ENCODE peak calls at places on chromosome 21, in ten cellular contexts. S, K, U, J, A, N, W, O, Y and L are unnamed samples.

GRCh38 chr21:31351438-31351837 is 7.4 kb upstream of the TIAM1 start:
- DNase-seq in W (no peak), O (no peak), Y (no peak), S (no peak), J (peak; percentile 28), A (no peak), N (no peak), K (no peak), U (no peak), L (no peak)

GRCh38 chr21:41170442-41170841 is 2.5 kb downstream of the BACE2 start:
- DNase-seq in Y (no peak), W (no peak), U (peak; percentile 54), S (no peak), A (no peak), O (peak; percentile 53), J (peak; percentile 55), N (peak; percentile 32), K (peak; percentile 42), L (no peak)

GRCh38 chr21:31137951-31138350 is 99.7 kb upstream of the KRTAP19-8 start:
- DNase-seq in S (no peak), W (no peak), K (no peak), Y (no peak), O (no peak), U (no peak), J (no peak), N (no peak), A (no peak), L (no peak)

GRCh38 chr21:41733951-41734689 is 32.7 kb downstream of the RIPK4 start:
- DNase-seq in W (peak; percentile 61), S (no peak), J (no peak), Y (no peak), N (no peak), U (no peak), O (no peak), A (no peak), K (no peak), L (no peak)

GRCh38 chr21:41766051-41766882 is 585 bp downstream of the RIPK4 start:
- DNase-seq in S (no peak), U (no peak), Y (no peak), A (no peak), K (no peak), W (no peak), J (no peak), O (peak; percentile 49), N (no peak), L (no peak)

GRCh38 chr21:44443291-44443890 is 11.9 kb upstream of the LRRC3 start:
- DNase-seq in W (no peak), A (no peak), O (no peak), Y (no peak), K (no peak), N (no peak), S (no peak), J (no peak), U (no peak), L (no peak)

GRCh38 chr21:14290584-14290983 is 74.6 kb downstream of the RBM11 start:
- DNase-seq in U (no peak), S (no peak), W (no peak), K (no peak), O (no peak), J (no peak), N (no peak), A (no peak), Y (no peak), L (no peak)

GRCh38 chr21:44425895-44426662 is 29.2 kb upstream of the LRRC3 start:
- DNase-seq in Y (no peak), O (no peak), A (no peak), S (no peak), K (no peak), N (no peak), J (no peak), W (no peak), U (no peak), L (no peak)

GRCh38 chr21:46550511-46550941 is 54.4 kb downstream of the S100B start:
- DNase-seq in K (no peak), A (peak; percentile 67), O (no peak), N (no peak), S (no peak), J (no peak), U (no peak), W (no peak), Y (no peak), L (no peak)

GRCh38 chr21:44486302-44486701 is 31.0 kb downstream of the LRRC3 start:
- DNase-seq in Y (no peak), N (no peak), J (no peak), W (no peak), A (no peak), U (no peak), K (no peak), O (no peak), S (no peak), L (no peak)

GRCh38 chr21:42568834-42569731 is 55.4 kb downstream of the SLC37A1 start:
- DNase-seq in A (no peak), Y (no peak), O (no peak), U (no peak), J (no peak), N (no peak), W (peak; percentile 41), S (no peak), K (no peak), L (peak; percentile 16)

GRCh38 chr21:26140185-26140584 is 30.4 kb downstream of the APP start:
- DNase-seq in K (no peak), W (no peak), N (peak; percentile 42), Y (no peak), O (no peak), U (no peak), A (no peak), S (no peak), J (peak; percentile 98), L (peak; percentile 86)

GRCh38 chr21:42523211-42523610 is 9.6 kb downstream of the SLC37A1 start:
- DNase-seq in U (no peak), Y (no peak), W (no peak), N (no peak), O (no peak), K (no peak), S (no peak), A (no peak), J (no peak), L (no peak)

GRCh38 chr21:28068455-28069358 is 924.0 kb downstream of the LTN1 start:
- DNase-seq in A (no peak), N (no peak), W (no peak), J (peak; percentile 33), S (no peak), U (no peak), O (no peak), Y (no peak), K (no peak), L (no peak)
- TF ChIP-seq CTCF in A (no peak), N (no peak), W (no peak), J (no peak), S (no peak), U (no peak), O (no peak), Y (no peak), K (no peak), L (no peak)

DNA sequence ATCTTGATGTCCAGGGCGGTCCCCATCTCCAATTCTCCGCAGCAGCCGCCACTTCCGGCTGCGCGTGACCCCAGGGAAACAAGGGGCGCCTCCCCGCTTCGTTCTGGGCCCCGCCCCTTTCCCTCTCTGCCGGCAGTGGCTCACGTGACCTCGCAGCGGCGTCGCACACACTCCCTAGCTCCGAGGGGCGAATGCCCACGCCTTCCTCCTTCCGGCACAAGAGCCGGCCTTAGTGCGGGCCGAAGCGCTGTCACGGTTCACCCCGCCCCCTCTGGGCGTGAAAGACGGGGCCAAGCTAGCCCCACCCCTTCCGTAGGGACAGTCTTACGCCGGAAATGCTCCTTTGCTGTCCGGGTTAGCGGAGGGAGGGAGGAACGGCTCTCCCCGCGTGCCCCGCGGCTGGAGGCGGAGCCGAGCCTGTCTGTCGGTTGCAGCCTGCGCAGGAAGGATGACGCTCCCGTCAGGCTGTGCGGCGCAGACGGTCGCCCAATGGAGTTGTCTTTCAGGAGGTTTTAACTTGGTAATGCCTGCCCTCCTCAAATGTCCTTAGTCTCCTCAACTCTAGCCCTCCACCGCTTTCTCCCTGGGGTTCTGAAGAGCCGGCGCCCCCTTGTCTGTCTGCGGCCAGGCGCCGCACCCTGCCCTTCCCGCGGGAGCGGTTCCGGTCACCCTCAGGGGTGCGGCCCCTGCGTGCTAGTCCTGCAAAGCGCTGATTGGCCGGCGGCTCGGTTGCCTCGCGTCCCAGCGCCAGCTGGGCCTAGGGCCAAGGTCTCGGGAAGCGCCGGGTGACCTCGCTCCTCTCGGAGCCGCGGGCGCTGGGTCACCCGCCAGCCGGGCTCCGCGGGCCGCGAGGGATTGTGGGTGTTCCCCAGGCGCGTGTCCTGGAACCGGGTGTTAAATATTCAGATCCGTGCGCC is at the start of gene VPS26C:
- DNase-seq in U (peak; percentile 94), S (peak; percentile 94), Y (peak; percentile 100), W (peak; percentile 99), K (peak; percentile 100), O (peak; percentile 97), A (peak; percentile 94), N (peak; percentile 98), J (peak; percentile 99), L (peak; percentile 99)
- TF ChIP-seq CTCF in U (no peak), S (no peak), Y (no peak), W (no peak), K (no peak), O (no peak), A (no peak), N (no peak), J (no peak), L (no peak)

DNA sequence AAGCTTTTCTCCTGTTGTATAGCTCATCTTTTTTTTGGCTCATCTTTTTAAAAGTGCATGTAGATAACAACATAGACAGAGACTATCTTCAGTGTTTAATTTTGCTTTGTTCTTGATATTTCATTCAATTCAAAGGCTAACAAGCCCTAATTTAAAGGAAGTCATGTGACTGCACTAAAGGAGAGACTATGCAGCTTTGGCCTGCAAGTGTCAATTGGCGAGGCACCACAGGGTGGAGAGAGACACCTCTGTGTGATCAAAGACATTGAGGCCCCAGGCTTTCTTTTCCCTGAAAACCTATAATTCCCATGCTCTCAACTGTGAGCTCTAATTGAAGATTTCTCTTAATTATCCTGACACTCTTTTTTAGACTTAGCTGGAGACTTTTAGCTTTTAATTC is 53.6 kb downstream of the CHODL start:
- DNase-seq in S (no peak), O (no peak), J (no peak), W (no peak), A (no peak), K (no peak), N (no peak), U (no peak), Y (no peak), L (no peak)
- TF ChIP-seq CTCF in S (no peak), O (no peak), J (no peak), W (no peak), A (no peak), K (peak; percentile 30), N (no peak), U (no peak), Y (no peak), L (no peak)

DNA sequence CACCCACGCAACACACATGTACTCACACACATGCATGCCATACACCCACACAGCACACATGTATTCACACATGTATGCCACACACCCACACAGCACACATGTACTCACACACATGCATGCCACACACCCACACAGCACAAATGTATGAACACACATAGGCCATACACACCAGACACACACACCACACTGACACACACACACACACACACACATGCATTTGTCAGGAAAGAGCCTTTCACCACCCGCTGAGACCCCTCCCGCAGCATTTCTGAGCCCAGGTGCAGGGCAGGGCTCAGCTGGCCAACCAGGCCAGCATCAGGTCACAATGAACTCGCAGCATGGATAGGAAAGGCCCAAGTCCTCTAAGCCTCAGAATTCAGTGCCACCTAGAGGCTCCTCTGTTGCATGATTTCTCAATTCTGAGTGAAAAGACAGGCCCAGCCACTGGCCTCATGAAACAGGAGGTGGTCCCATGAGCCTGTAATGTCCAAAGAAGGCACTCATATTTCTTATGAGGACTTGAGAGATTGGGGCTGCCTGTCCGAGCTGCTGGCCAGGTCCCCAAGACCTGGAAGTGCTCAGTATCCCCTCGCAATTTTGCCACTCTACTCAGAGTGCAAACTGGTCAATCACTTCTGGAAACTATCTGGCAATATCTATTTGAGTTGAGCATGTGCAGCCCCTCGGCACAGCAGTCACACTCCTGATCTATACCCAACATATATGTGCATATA is 57.3 kb downstream of the PSMG1 start:
- DNase-seq in O (peak; percentile 39), N (peak; percentile 67), Y (no peak), J (peak; percentile 82), U (peak; percentile 56), A (no peak), K (peak; percentile 31), S (no peak), W (no peak), L (peak; percentile 63)
- TF ChIP-seq CTCF in O (peak; percentile 26), N (peak; percentile 52), Y (peak; percentile 54), J (peak; percentile 73), U (peak; percentile 49), A (no peak), K (peak; percentile 39), S (no peak), W (peak; percentile 43), L (peak; percentile 63)